ENCODE peak calls at places on chromosomes 6 and 20, in four cellular contexts. G is Peyer's patch, A is heart left ventricle, B is body of pancreas. H is an unnamed sample.

GRCh38 chr6:7979831-7980230 is 69.2 kb upstream of the TXNDC5 start:
- DNase-seq in G (no peak), A (no peak), B (no peak), H (no peak)

GRCh38 chr6:133368664-133369063 is 127.5 kb downstream of the EYA4 start:
- DNase-seq in G (no peak), A (peak; percentile 27), B (no peak), H (peak; percentile 85)

GRCh38 chr20:2874456-2874855 is 1.2 kb downstream of the PTPRA start:
- DNase-seq in G (no peak), A (no peak), B (no peak), H (no peak)

GRCh38 chr6:11152581-11152980 is 41.1 kb upstream of the ERVFRD-1 start:
- DNase-seq in G (no peak), A (no peak), B (no peak), H (no peak)

GRCh38 chr20:63696311-63696627 is 183 bp upstream of the TNFRSF6B start:
- DNase-seq in G (peak; percentile 69), A (peak; percentile 33), B (peak; percentile 37), H (no peak)

GRCh38 chr6:153790048-153790447 is 249.0 kb upstream of the OPRM1 start:
- DNase-seq in G (no peak), A (no peak), B (no peak), H (no peak)

GRCh38 chr20:19757973-19758887 is at the start of gene RIN2:
- DNase-seq in G (peak; percentile 92), A (peak; percentile 95), B (peak; percentile 92), H (peak; percentile 91)

GRCh38 chr6:134079406-134079921 is 27.0 kb upstream of the SLC2A12 start:
- DNase-seq in G (no peak), A (no peak), B (peak; percentile 36), H (no peak)

GRCh38 chr20:3276400-3277015 is 37.5 kb upstream of the SLC4A11 start:
- DNase-seq in G (no peak), A (no peak), B (peak; percentile 11), H (no peak)

GRCh38 chr20:19738936-19739335 is 19.1 kb upstream of the RIN2 start:
- DNase-seq in G (no peak), A (no peak), B (no peak), H (no peak)

GRCh38 chr6:85494551-85495337 is 44.9 kb downstream of the NT5E start:
- DNase-seq in G (no peak), A (no peak), B (no peak), H (no peak)

GRCh38 chr6:147868493-147869222 is 360.2 kb downstream of the SAMD5 start:
- DNase-seq in G (no peak), A (no peak), B (no peak), H (no peak)

GRCh38 chr6:136696783-136697364 is 95.4 kb downstream of the MAP3K5 start:
- DNase-seq in G (no peak), A (no peak), B (no peak), H (no peak)

GRCh38 chr20:9131841-9132240 is 63.0 kb downstream of the PLCB4 start:
- DNase-seq in G (no peak), A (no peak), B (no peak), H (no peak)
- H3K27ac ChIP-seq in G (no peak overlapping the region), A (no peak overlapping the region), B (no peak overlapping the region), H (no peak overlapping the region)

DNA sequence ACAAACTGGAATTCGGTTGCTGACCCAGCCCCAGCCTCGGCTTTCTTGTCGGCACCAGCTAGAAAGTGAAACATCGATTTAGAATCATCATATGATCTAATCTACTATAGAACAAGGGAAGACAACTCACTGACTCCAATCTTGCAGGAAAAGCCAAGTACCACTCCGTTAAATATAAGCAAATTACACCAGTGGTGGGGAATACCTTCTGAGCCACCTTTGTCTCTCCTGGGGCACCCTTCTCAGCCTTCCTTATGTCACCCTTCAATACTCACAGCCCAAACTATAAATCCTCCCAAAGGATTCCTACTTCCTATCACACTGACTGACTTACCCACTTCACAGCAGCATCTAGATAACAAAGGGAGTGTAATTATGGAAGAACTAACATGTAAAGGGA is 7.5 kb downstream of the RPS10 start:
- DNase-seq in G (no peak), A (no peak), B (no peak), H (no peak)
- TF ChIP-seq POLR2A in G (no peak), A (no peak), B (no peak), H (no peak)

DNA sequence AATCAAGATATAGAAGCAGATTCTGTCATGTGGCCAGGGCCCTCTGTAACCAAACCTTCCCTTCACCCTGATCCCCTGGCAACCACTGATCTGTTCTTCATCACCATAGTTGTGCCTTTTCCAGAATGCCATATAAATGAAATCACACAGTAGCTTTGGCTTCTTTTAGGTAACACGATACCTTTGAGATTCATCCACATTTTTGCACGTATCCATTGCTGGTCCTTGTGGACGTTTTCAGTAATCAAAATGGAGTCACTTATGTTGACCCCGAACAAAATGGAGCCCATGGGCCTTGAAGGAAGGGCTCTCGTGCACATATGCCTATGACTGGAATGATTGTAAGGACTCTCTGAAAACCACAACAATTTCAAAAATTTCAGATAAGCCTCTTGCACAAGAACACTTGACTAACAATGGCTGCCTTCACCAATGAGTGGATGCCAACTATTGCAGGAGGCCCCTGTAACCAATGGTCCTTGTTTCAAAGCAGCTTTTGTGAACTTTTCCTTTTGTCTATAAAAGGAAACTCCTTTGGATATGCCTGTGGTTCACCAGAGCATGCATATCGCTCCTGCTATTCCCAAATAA is 84.3 kb upstream of the RALY start:
- DNase-seq in G (no peak), A (no peak), B (no peak), H (no peak)
- H3K27ac ChIP-seq in G (no peak overlapping the region), A (no peak overlapping the region), B (no peak overlapping the region), H (no peak overlapping the region)

GRCh38 chr6:26224547-26224912 is 137.3 kb downstream of the HFE start:
- DNase-seq in G (no peak), A (no peak), B (no peak), H (no peak)
- TF ChIP-seq POLR2A in G (no peak), A (no peak), B (no peak), H (no peak)

DNA sequence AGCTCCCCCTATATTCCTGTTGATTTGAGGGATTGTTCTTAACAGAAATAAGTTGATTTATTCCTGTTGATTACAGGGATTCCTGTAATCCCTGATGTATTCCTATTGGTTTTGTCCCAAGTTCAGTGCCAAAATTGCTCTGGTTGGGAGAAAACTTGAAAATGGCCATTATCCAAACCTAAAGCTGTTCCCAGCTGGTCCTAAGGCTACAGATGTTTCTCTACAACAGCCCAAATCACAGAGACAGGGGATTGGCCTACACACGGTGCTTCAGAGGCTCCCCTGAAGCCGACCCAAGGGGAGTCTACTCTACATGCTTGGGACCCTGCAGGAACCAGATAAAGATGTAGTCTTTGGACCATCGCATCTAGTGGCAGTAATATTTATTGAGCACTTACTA is 99.0 kb upstream of the AKAP12 start:
- DNase-seq in G (no peak), A (no peak), B (no peak), H (no peak)
- H3K27ac ChIP-seq in G (no peak overlapping the region), A (no peak overlapping the region), B (no peak overlapping the region), H (no peak overlapping the region)